ENCODE peak calls at places on chromosome 11, in seven cellular contexts. E is HCT116, B is SK-N-SH, S is K562, X is H1, K is GM12878, L is HepG2. J is an unnamed sample.
A peak's percentile ranks its signal among the peaks of the same experiment; 100 is the strongest.

GRCh38 chr11:30586251-30587144 is at the start of gene MPPED2:
- DNase-seq in S (peak; percentile 2), B (peak; percentile 91), L (no peak), E (no peak), K (no peak), X (peak; percentile 88), J (peak; percentile 33)

GRCh38 chr11:33160147-33160546 is 1.1 kb downstream of the CSTF3 start:
- DNase-seq in L (peak; percentile 26), S (peak; percentile 58), E (no peak), K (no peak), X (no peak), B (peak; percentile 32), J (no peak)

GRCh38 chr11:82003671-82004148 is 730.0 kb downstream of the FAM181B start:
- DNase-seq in B (no peak), K (no peak), X (no peak), E (no peak), L (no peak), S (no peak), J (no peak)

GRCh38 chr11:65613091-65613928 is 711 bp downstream of the MAP3K11 start:
- DNase-seq in X (no peak), B (no peak), K (no peak), S (no peak), L (no peak), E (no peak), J (no peak)

GRCh38 chr11:86360775-86361395 is 13.8 kb upstream of the CCDC81 start:
- DNase-seq in E (peak; percentile 23), L (peak; percentile 6), K (no peak), S (peak; percentile 13), B (no peak), X (no peak), J (no peak)

GRCh38 chr11:109197656-109198055 is 224.3 kb upstream of the C11orf87 start:
- DNase-seq in S (no peak), B (no peak), K (no peak), L (no peak), E (no peak), X (no peak), J (no peak)

GRCh38 chr11:8357891-8358566 is 94.4 kb upstream of the LMO1 start:
- DNase-seq in X (no peak), L (no peak), E (no peak), S (no peak), K (no peak), B (no peak), J (no peak)

GRCh38 chr11:62487136-62487535 is 59.5 kb downstream of the AHNAK start:
- DNase-seq in X (no peak), L (no peak), S (no peak), E (no peak), K (no peak), B (no peak), J (no peak)

GRCh38 chr11:11105361-11105760 is 247.5 kb upstream of the ZBED5 start:
- DNase-seq in S (no peak), K (no peak), B (no peak), X (no peak), E (no peak), L (no peak), J (no peak)

GRCh38 chr11:33329705-33330329 is 72.6 kb downstream of the HIPK3 start:
- DNase-seq in E (peak; percentile 48), S (peak; percentile 74), B (peak; percentile 54), X (no peak), K (no peak), L (peak; percentile 50), J (peak; percentile 25)

GRCh38 chr11:10728154-10728553 is 22.9 kb upstream of the CTR9 start:
- DNase-seq in K (no peak), S (no peak), X (no peak), L (no peak), E (no peak), B (no peak), J (no peak)

DNA sequence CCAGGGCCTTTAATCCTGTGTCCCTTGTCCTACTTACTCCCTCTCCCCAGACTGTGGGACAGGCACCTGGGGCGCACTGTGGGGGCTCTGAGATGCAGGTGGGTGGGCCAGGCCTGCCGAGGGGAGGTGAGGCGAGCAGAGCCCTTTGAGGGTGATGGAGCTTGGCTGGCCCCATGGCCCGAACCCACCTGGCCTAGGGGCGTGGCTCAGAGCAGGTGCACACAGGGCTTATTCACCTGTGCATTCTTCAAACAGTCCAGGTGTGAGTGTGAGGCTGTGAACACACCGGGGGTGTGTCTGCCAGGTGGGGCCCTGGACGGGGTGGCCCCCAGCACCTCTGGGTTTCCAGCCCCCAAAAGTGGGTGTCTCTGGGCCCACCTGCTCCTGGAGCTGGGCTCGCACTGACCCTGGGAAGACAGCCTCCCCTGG is 9.0 kb upstream of the MUC5AC start:
- DNase-seq in K (no peak), X (no peak), E (no peak), S (no peak), B (no peak), L (no peak), J (no peak)
- TF ChIP-seq YY1 in K (no peak), X (no peak), E (no peak), S (no peak), B (no peak), L (no peak), J (no peak)

DNA sequence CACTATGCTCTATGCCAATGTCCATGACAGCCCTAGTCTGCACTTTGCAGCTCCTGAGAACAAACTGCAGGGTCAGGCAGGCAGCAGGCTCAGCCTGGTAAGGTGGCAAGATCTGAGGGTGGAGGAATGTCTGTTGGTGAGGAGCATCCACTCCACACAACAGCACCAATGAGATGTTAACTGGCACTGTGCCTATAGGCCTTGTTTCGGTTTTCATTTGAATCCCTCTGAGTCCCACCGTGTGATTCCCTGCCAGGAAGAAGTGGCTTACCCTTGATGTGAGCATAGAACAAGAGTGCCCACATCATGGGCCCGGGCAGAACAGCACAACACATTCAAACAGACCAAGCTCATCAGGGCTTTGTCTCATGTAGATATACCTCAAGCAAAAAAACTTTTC is 44.1 kb upstream of the CHRM4 start:
- DNase-seq in X (no peak), B (no peak), E (no peak), S (no peak), K (no peak), L (no peak), J (no peak)
- TF ChIP-seq YY1 in X (no peak), B (no peak), E (no peak), S (no peak), K (no peak), L (no peak), J (no peak)

GRCh38 chr11:19577849-19578619 is 134.6 kb upstream of the NAV2 start:
- DNase-seq in B (peak; percentile 57), E (no peak), X (no peak), L (no peak), S (no peak), K (no peak), J (no peak)
- TF ChIP-seq YY1 in B (no peak), E (no peak), X (no peak), L (no peak), S (no peak), K (no peak), J (no peak)

GRCh38 chr11:12455938-12456337 is 78.6 kb downstream of the PARVA start:
- DNase-seq in B (no peak), X (no peak), K (no peak), S (no peak), E (no peak), L (no peak), J (no peak)
- TF ChIP-seq YY1 in B (no peak), X (no peak), K (no peak), S (no peak), E (no peak), L (no peak), J (no peak)

GRCh38 chr11:133796043-133796795 is 49.1 kb downstream of the SPATA19 start:
- DNase-seq in S (no peak), K (no peak), E (no peak), L (no peak), B (no peak), X (no peak), J (no peak)

GRCh38 chr11:133795088-133795487 is 50.2 kb downstream of the SPATA19 start:
- DNase-seq in E (no peak), S (no peak), L (no peak), X (no peak), B (no peak), K (no peak), J (no peak)

GRCh38 chr11:133794205-133794604 is 51.1 kb downstream of the SPATA19 start:
- DNase-seq in L (no peak), E (no peak), K (no peak), S (no peak), X (no peak), B (no peak), J (no peak)

GRCh38 chr11:133800666-133801065 is 44.6 kb downstream of the SPATA19 start:
- DNase-seq in E (no peak), X (no peak), S (no peak), B (no peak), K (no peak), L (no peak), J (no peak)

GRCh38 chr11:133797542-133797941 is 47.8 kb downstream of the SPATA19 start:
- DNase-seq in X (no peak), K (no peak), L (no peak), E (no peak), S (no peak), B (no peak), J (no peak)
- TF ChIP-seq YY1 in X (no peak), K (no peak), L (no peak), E (no peak), S (no peak), B (no peak), J (no peak)

GRCh38 chr11:42528471-42528870 is 783.3 kb upstream of the API5 start:
- DNase-seq in E (no peak), L (no peak), B (no peak), S (no peak), X (no peak), K (no peak), J (no peak)

GRCh38 chr11:42521994-42522393 is 789.8 kb upstream of the API5 start:
- DNase-seq in S (no peak), E (no peak), B (no peak), K (no peak), L (no peak), X (no peak), J (peak; percentile 3)

GRCh38 chr11:42526366-42526765 is 785.4 kb upstream of the API5 start:
- DNase-seq in X (no peak), B (no peak), S (no peak), L (no peak), E (no peak), K (no peak), J (no peak)

DNA sequence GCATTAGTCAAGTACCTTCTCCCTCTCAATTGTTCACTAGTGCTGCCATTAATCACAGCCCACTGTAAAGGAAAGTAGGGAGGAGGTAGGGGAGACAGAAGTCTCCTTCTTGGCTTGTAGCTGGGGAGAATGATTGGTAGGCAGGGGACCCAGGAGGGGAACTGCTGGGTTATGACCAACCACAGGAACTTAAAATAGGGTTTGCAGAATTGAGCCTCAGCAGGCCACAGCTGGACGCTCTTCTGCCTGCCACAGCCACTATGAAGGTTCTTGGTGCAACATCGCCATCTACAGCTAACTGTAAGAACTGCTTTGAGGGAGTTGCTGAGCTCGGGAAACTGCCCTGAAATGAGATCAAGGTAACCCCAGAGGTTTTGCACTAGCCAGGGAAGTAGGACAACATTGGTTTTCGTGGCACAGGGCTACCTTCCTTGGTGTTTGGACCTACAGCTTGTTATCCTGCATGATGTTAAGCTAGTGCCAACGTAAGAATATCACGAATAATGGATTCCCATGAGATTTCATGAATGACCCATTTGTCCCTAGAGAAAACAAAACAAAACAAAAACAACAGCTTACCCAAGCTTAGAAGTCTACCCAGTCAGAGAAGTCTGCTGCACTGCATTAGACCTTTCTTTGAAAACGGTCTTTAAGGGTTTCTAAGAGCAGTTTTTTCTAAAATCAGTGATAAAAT is 787.1 kb upstream of the API5 start:
- DNase-seq in X (peak; percentile 74), E (no peak), S (peak; percentile 39), L (peak; percentile 41), B (peak; percentile 50), K (peak; percentile 5), J (peak; percentile 85)
- TF ChIP-seq YY1 in X (no peak), E (no peak), S (no peak), L (no peak), B (no peak), K (no peak), J (no peak)

J was measured in NT2/D1.